ENCODE peak calls at places on chromosomes 5 and 9, in ten cellular contexts. One of them, this sample, is unnamed.

GRCh38 chr5:59007460-59008063 is 424.7 kb downstream of the RAB3C start:
- DNase-seq in mucosa of descending colon: no peak
- DNase-seq in AG09309: peak
- DNase-seq in NB4: peak
- DNase-seq in upper lobe of right lung: no peak
- DNase-seq in heart left ventricle: no peak
- DNase-seq in CD4-positive, alpha-beta memory T cell: peak
- DNase-seq in GM12865: peak
- DNase-seq in H7: peak
- DNase-seq in cardiac muscle cell: no peak
- DNase-seq in this sample: peak

GRCh38 chr5:176458904-176459561 is 10.8 kb downstream of the FAF2 start:
- DNase-seq in mucosa of descending colon: no peak
- DNase-seq in AG09309: no peak
- DNase-seq in NB4: no peak
- DNase-seq in upper lobe of right lung: no peak
- DNase-seq in heart left ventricle: no peak
- DNase-seq in CD4-positive, alpha-beta memory T cell: no peak
- DNase-seq in GM12865: no peak
- DNase-seq in H7: no peak
- DNase-seq in cardiac muscle cell: no peak
- DNase-seq in this sample: no peak

GRCh38 chr5:65142007-65142406 is 339.7 kb downstream of the ADAMTS6 start:
- DNase-seq in mucosa of descending colon: no peak
- DNase-seq in AG09309: no peak
- DNase-seq in NB4: no peak
- DNase-seq in upper lobe of right lung: no peak
- DNase-seq in heart left ventricle: no peak
- DNase-seq in CD4-positive, alpha-beta memory T cell: no peak
- DNase-seq in GM12865: no peak
- DNase-seq in H7: no peak
- DNase-seq in cardiac muscle cell: no peak
- DNase-seq in this sample: no peak

GRCh38 chr5:68114641-68115040 is 100.9 kb upstream of the PIK3R1 start:
- DNase-seq in mucosa of descending colon: no peak
- DNase-seq in AG09309: peak
- DNase-seq in NB4: no peak
- DNase-seq in upper lobe of right lung: no peak
- DNase-seq in heart left ventricle: no peak
- DNase-seq in CD4-positive, alpha-beta memory T cell: no peak
- DNase-seq in GM12865: no peak
- DNase-seq in H7: no peak
- DNase-seq in cardiac muscle cell: no peak
- DNase-seq in this sample: no peak

GRCh38 chr5:73820321-73820720 is 194.3 kb downstream of the ARHGEF28 start:
- DNase-seq in mucosa of descending colon: no peak
- DNase-seq in AG09309: no peak
- DNase-seq in NB4: no peak
- DNase-seq in upper lobe of right lung: no peak
- DNase-seq in heart left ventricle: no peak
- DNase-seq in CD4-positive, alpha-beta memory T cell: no peak
- DNase-seq in GM12865: no peak
- DNase-seq in H7: no peak
- DNase-seq in cardiac muscle cell: no peak
- DNase-seq in this sample: no peak

GRCh38 chr9:36140086-36141084 is 3.9 kb downstream of the GLIPR2 start:
- DNase-seq in mucosa of descending colon: no peak
- DNase-seq in AG09309: no peak
- DNase-seq in NB4: peak
- DNase-seq in upper lobe of right lung: no peak
- DNase-seq in heart left ventricle: no peak
- DNase-seq in CD4-positive, alpha-beta memory T cell: peak
- DNase-seq in GM12865: no peak
- DNase-seq in H7: no peak
- DNase-seq in cardiac muscle cell: no peak
- DNase-seq in this sample: peak

GRCh38 chr9:70120834-70121510 is 77.3 kb downstream of the MAMDC2 start:
- DNase-seq in mucosa of descending colon: peak
- DNase-seq in AG09309: peak
- DNase-seq in NB4: no peak
- DNase-seq in upper lobe of right lung: no peak
- DNase-seq in heart left ventricle: peak
- DNase-seq in CD4-positive, alpha-beta memory T cell: no peak
- DNase-seq in GM12865: no peak
- DNase-seq in H7: no peak
- DNase-seq in cardiac muscle cell: no peak
- DNase-seq in this sample: no peak

GRCh38 chr9:107222020-107222522 is 61.0 kb upstream of the RAD23B start:
- DNase-seq in mucosa of descending colon: no peak
- DNase-seq in AG09309: no peak
- DNase-seq in NB4: no peak
- DNase-seq in upper lobe of right lung: no peak
- DNase-seq in heart left ventricle: no peak
- DNase-seq in CD4-positive, alpha-beta memory T cell: no peak
- DNase-seq in GM12865: no peak
- DNase-seq in H7: no peak
- DNase-seq in cardiac muscle cell: no peak
- DNase-seq in this sample: no peak

GRCh38 chr5:143243103-143243502 is 160.4 kb downstream of the NR3C1 start:
- DNase-seq in mucosa of descending colon: no peak
- DNase-seq in AG09309: no peak
- DNase-seq in NB4: no peak
- DNase-seq in upper lobe of right lung: no peak
- DNase-seq in heart left ventricle: peak
- DNase-seq in CD4-positive, alpha-beta memory T cell: no peak
- DNase-seq in GM12865: no peak
- DNase-seq in H7: no peak
- DNase-seq in cardiac muscle cell: no peak
- DNase-seq in this sample: no peak

GRCh38 chr5:143241892-143242291 is 161.6 kb downstream of the NR3C1 start:
- DNase-seq in mucosa of descending colon: no peak
- DNase-seq in AG09309: no peak
- DNase-seq in NB4: no peak
- DNase-seq in upper lobe of right lung: no peak
- DNase-seq in heart left ventricle: no peak
- DNase-seq in CD4-positive, alpha-beta memory T cell: no peak
- DNase-seq in GM12865: no peak
- DNase-seq in H7: no peak
- DNase-seq in cardiac muscle cell: no peak
- DNase-seq in this sample: no peak

GRCh38 chr5:143245929-143246561 is 157.4 kb downstream of the NR3C1 start:
- DNase-seq in mucosa of descending colon: no peak
- DNase-seq in AG09309: peak
- DNase-seq in NB4: no peak
- DNase-seq in upper lobe of right lung: no peak
- DNase-seq in heart left ventricle: no peak
- DNase-seq in CD4-positive, alpha-beta memory T cell: no peak
- DNase-seq in GM12865: no peak
- DNase-seq in H7: no peak
- DNase-seq in cardiac muscle cell: no peak
- DNase-seq in this sample: no peak

GRCh38 chr5:143244990-143245389 is 158.5 kb downstream of the NR3C1 start:
- DNase-seq in mucosa of descending colon: no peak
- DNase-seq in AG09309: no peak
- DNase-seq in NB4: no peak
- DNase-seq in upper lobe of right lung: no peak
- DNase-seq in heart left ventricle: no peak
- DNase-seq in CD4-positive, alpha-beta memory T cell: no peak
- DNase-seq in GM12865: no peak
- DNase-seq in H7: no peak
- DNase-seq in cardiac muscle cell: no peak
- DNase-seq in this sample: no peak

DNA sequence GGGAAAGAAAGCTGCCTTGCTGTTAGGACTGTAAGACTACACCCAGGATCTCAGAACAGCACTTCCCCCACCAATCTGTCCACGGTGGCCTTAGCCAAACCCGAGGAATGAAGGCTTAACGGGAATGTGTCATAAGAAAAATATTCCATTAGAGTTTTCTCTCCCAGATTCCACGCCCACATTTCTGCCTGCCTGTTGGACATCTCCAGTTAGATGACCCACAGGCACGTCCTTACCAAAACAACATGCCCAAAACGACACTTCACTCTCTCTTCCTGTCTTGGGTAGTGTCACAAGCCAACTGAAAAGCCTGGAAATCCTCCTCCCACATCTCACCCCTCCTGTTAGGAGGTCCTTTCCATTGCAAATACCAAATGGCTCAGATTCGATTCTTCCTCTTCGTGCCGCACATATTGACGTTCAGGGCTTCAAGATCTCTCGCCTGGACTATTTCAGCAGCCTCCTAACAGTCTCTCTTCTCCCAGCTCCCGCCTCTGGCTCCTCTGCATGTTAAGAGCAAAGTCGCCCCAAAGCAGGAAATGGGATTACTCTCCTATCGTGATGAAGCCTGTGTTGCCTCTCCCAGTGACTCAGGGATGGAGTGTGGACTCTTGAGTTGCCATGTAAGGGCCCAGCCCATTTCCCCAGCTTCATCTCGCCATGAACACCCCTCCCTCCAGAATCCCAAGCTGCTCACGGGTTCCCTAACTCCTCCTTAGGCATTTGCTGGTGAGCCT is 159.3 kb downstream of the NR3C1 start:
- DNase-seq in mucosa of descending colon: no peak
- DNase-seq in AG09309: peak
- DNase-seq in NB4: no peak
- DNase-seq in upper lobe of right lung: no peak
- DNase-seq in heart left ventricle: peak
- DNase-seq in CD4-positive, alpha-beta memory T cell: no peak
- DNase-seq in GM12865: no peak
- DNase-seq in H7: no peak
- DNase-seq in cardiac muscle cell: no peak
- DNase-seq in this sample: no peak
- H3K4me3 ChIP-seq in mucosa of descending colon: no peak
- H3K4me3 ChIP-seq in AG09309: peak
- H3K4me3 ChIP-seq in NB4: no peak
- H3K4me3 ChIP-seq in upper lobe of right lung: no peak
- H3K4me3 ChIP-seq in heart left ventricle: no peak
- H3K4me3 ChIP-seq in CD4-positive, alpha-beta memory T cell: no peak
- H3K4me3 ChIP-seq in GM12865: no peak
- H3K4me3 ChIP-seq in H7: no peak
- H3K4me3 ChIP-seq in cardiac muscle cell: no peak
- H3K4me3 ChIP-seq in this sample: no peak

DNA sequence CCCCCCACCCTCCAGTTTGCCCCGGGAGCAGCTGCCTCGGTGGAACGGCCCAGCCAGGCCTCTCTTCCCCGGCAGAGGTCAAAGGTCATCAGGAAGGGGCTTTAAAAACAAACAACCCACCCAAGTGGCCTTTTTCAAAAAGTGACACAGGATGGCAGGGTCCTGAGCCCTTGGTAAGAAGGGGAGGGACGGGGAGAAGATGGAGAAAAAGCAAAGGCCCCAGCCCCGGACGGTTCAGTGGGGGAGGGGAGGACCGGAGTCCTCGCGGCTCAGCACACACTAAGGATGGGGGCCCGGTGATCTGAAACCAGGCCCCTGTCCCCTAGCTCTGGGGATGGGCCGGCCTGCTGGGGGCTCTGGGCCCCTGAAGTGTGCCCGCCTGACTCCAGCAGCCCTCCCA is 1.1 kb downstream of the PRRX2 start:
- DNase-seq in mucosa of descending colon: no peak
- DNase-seq in AG09309: no peak
- DNase-seq in NB4: no peak
- DNase-seq in upper lobe of right lung: no peak
- DNase-seq in heart left ventricle: no peak
- DNase-seq in CD4-positive, alpha-beta memory T cell: no peak
- DNase-seq in GM12865: no peak
- DNase-seq in H7: peak
- DNase-seq in cardiac muscle cell: no peak
- DNase-seq in this sample: no peak
- H3K4me3 ChIP-seq in mucosa of descending colon: no peak
- H3K4me3 ChIP-seq in AG09309: peak
- H3K4me3 ChIP-seq in NB4: no peak
- H3K4me3 ChIP-seq in upper lobe of right lung: no peak
- H3K4me3 ChIP-seq in heart left ventricle: no peak
- H3K4me3 ChIP-seq in CD4-positive, alpha-beta memory T cell: no peak
- H3K4me3 ChIP-seq in GM12865: no peak
- H3K4me3 ChIP-seq in H7: peak
- H3K4me3 ChIP-seq in cardiac muscle cell: no peak
- H3K4me3 ChIP-seq in this sample: no peak

GRCh38 chr9:89478821-89479668 is 18.9 kb downstream of the SEMA4D start:
- DNase-seq in mucosa of descending colon: no peak
- DNase-seq in AG09309: no peak
- DNase-seq in NB4: no peak
- DNase-seq in upper lobe of right lung: no peak
- DNase-seq in heart left ventricle: peak
- DNase-seq in CD4-positive, alpha-beta memory T cell: no peak
- DNase-seq in GM12865: no peak
- DNase-seq in H7: no peak
- DNase-seq in cardiac muscle cell: no peak
- DNase-seq in this sample: no peak

GRCh38 chr9:89476546-89476945 is 21.4 kb downstream of the SEMA4D start:
- DNase-seq in mucosa of descending colon: no peak
- DNase-seq in AG09309: no peak
- DNase-seq in NB4: no peak
- DNase-seq in upper lobe of right lung: no peak
- DNase-seq in heart left ventricle: no peak
- DNase-seq in CD4-positive, alpha-beta memory T cell: no peak
- DNase-seq in GM12865: no peak
- DNase-seq in H7: no peak
- DNase-seq in cardiac muscle cell: no peak
- DNase-seq in this sample: no peak

GRCh38 chr9:89477395-89477794 is 20.5 kb downstream of the SEMA4D start:
- DNase-seq in mucosa of descending colon: no peak
- DNase-seq in AG09309: no peak
- DNase-seq in NB4: no peak
- DNase-seq in upper lobe of right lung: no peak
- DNase-seq in heart left ventricle: peak
- DNase-seq in CD4-positive, alpha-beta memory T cell: peak
- DNase-seq in GM12865: no peak
- DNase-seq in H7: no peak
- DNase-seq in cardiac muscle cell: no peak
- DNase-seq in this sample: no peak

GRCh38 chr9:89475891-89476440 is 21.9 kb downstream of the SEMA4D start:
- DNase-seq in mucosa of descending colon: no peak
- DNase-seq in AG09309: no peak
- DNase-seq in NB4: no peak
- DNase-seq in upper lobe of right lung: no peak
- DNase-seq in heart left ventricle: no peak
- DNase-seq in CD4-positive, alpha-beta memory T cell: no peak
- DNase-seq in GM12865: no peak
- DNase-seq in H7: no peak
- DNase-seq in cardiac muscle cell: no peak
- DNase-seq in this sample: no peak

GRCh38 chr9:89477811-89478583 is 19.9 kb downstream of the SEMA4D start:
- DNase-seq in mucosa of descending colon: no peak
- DNase-seq in AG09309: no peak
- DNase-seq in NB4: peak
- DNase-seq in upper lobe of right lung: no peak
- DNase-seq in heart left ventricle: peak
- DNase-seq in CD4-positive, alpha-beta memory T cell: peak
- DNase-seq in GM12865: peak
- DNase-seq in H7: peak
- DNase-seq in cardiac muscle cell: peak
- DNase-seq in this sample: peak
- H3K4me3 ChIP-seq in mucosa of descending colon: no peak
- H3K4me3 ChIP-seq in AG09309: no peak
- H3K4me3 ChIP-seq in NB4: no peak
- H3K4me3 ChIP-seq in upper lobe of right lung: no peak
- H3K4me3 ChIP-seq in heart left ventricle: no peak
- H3K4me3 ChIP-seq in CD4-positive, alpha-beta memory T cell: peak
- H3K4me3 ChIP-seq in GM12865: no peak
- H3K4me3 ChIP-seq in H7: no peak
- H3K4me3 ChIP-seq in cardiac muscle cell: no peak
- H3K4me3 ChIP-seq in this sample: peak

GRCh38 chr9:33166263-33167083 is 663 bp downstream of the B4GALT1 start:
- DNase-seq in mucosa of descending colon: peak
- DNase-seq in AG09309: no peak
- DNase-seq in NB4: peak
- DNase-seq in upper lobe of right lung: no peak
- DNase-seq in heart left ventricle: no peak
- DNase-seq in CD4-positive, alpha-beta memory T cell: no peak
- DNase-seq in GM12865: peak
- DNase-seq in H7: peak
- DNase-seq in cardiac muscle cell: no peak
- DNase-seq in this sample: no peak

GRCh38 chr9:33163433-33164137 is 3.6 kb downstream of the B4GALT1 start:
- DNase-seq in mucosa of descending colon: no peak
- DNase-seq in AG09309: no peak
- DNase-seq in NB4: no peak
- DNase-seq in upper lobe of right lung: no peak
- DNase-seq in heart left ventricle: no peak
- DNase-seq in CD4-positive, alpha-beta memory T cell: no peak
- DNase-seq in GM12865: no peak
- DNase-seq in H7: no peak
- DNase-seq in cardiac muscle cell: no peak
- DNase-seq in this sample: no peak

GRCh38 chr9:33162721-33163311 is 4.3 kb downstream of the B4GALT1 start:
- DNase-seq in mucosa of descending colon: no peak
- DNase-seq in AG09309: peak
- DNase-seq in NB4: no peak
- DNase-seq in upper lobe of right lung: no peak
- DNase-seq in heart left ventricle: no peak
- DNase-seq in CD4-positive, alpha-beta memory T cell: no peak
- DNase-seq in GM12865: no peak
- DNase-seq in H7: no peak
- DNase-seq in cardiac muscle cell: no peak
- DNase-seq in this sample: no peak

GRCh38 chr9:33165263-33166151 is 1.6 kb downstream of the B4GALT1 start:
- DNase-seq in mucosa of descending colon: no peak
- DNase-seq in AG09309: peak
- DNase-seq in NB4: peak
- DNase-seq in upper lobe of right lung: no peak
- DNase-seq in heart left ventricle: no peak
- DNase-seq in CD4-positive, alpha-beta memory T cell: no peak
- DNase-seq in GM12865: peak
- DNase-seq in H7: no peak
- DNase-seq in cardiac muscle cell: peak
- DNase-seq in this sample: no peak

DNA sequence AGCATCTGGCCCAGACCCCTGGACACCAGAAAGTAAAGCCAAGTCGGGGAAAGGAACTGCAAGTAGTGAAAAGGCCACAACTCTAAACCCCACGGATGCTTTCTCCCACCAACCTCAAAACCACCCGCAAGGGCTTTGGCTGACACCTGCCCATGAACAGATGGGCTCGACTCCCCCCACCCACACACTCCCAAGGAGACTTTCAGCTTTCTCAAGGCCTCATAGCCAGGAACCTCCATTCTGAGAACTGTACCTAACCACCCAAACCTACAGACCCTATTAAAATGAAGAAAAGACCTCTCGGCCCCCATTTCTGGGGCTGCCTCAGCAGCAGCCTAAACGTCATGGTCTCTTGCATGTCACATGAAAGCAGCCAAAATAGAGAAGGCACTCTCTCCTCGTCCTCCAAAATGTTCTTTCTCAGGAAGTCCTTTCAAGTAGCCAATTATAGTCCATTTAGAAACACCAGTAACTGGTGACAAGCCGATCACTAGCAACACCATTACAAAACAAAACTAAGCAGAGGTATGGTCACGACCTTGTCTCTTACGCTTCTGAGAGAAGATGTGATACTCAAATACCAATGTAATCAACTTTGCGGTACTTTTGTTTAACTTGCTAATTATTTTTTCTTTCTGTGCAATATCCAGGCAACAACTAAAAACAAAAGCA is 2.9 kb downstream of the B4GALT1 start:
- DNase-seq in mucosa of descending colon: no peak
- DNase-seq in AG09309: no peak
- DNase-seq in NB4: no peak
- DNase-seq in upper lobe of right lung: no peak
- DNase-seq in heart left ventricle: no peak
- DNase-seq in CD4-positive, alpha-beta memory T cell: peak
- DNase-seq in GM12865: peak
- DNase-seq in H7: no peak
- DNase-seq in cardiac muscle cell: peak
- DNase-seq in this sample: peak
- H3K4me3 ChIP-seq in mucosa of descending colon: no peak
- H3K4me3 ChIP-seq in AG09309: peak
- H3K4me3 ChIP-seq in NB4: no peak
- H3K4me3 ChIP-seq in upper lobe of right lung: peak
- H3K4me3 ChIP-seq in heart left ventricle: peak
- H3K4me3 ChIP-seq in CD4-positive, alpha-beta memory T cell: peak
- H3K4me3 ChIP-seq in GM12865: peak
- H3K4me3 ChIP-seq in H7: no peak
- H3K4me3 ChIP-seq in cardiac muscle cell: no peak
- H3K4me3 ChIP-seq in this sample: no peak